ENCODE peak calls at places on chromosomes 4 and X, in four cellular contexts. H is upper lobe of left lung; Z is natural killer cell treated with Interleukin-12 subunit alpha and Interleukin-12 subunit beta and Interleukin-15 and Interleukin-18, amount 100 ng/mL, for 72 hours; B is chondrocyte. J is an unnamed sample.

GRCh38 chr4:45442466-45442865 is 681.4 kb downstream of the GABRG1 start:
- DNase-seq in B (no peak), H (no peak), Z (no peak), J (no peak)

GRCh38 chr4:102684605-102685052 is 76.1 kb downstream of the MANBA start:
- DNase-seq in H (no peak), B (no peak), Z (no peak), J (no peak)

GRCh38 chr4:24979554-24979953 is 51.2 kb downstream of the LGI2 start:
- DNase-seq in Z (no peak), B (no peak), H (peak; percentile 69), J (no peak)

GRCh38 chrX:77743720-77744119 is 42.3 kb downstream of the ATRX start:
- DNase-seq in B (no peak), H (no peak), Z (no peak), J (no peak)

GRCh38 chr4:158169931-158170690 is 2.7 kb downstream of the GASK1B start:
- DNase-seq in B (no peak), H (no peak), Z (no peak), J (no peak)

GRCh38 chrX:154373340-154374306 is 811 bp downstream of the FLNA start:
- DNase-seq in H (peak; percentile 72), Z (no peak), B (no peak), J (peak; percentile 90)

GRCh38 chr4:74320559-74321118 is 12.4 kb downstream of the EPGN start:
- DNase-seq in Z (no peak), B (no peak), H (peak; percentile 72), J (peak; percentile 85)

GRCh38 chr4:119035941-119036737 is 99.5 kb upstream of the MYOZ2 start:
- DNase-seq in H (no peak), Z (no peak), B (no peak), J (no peak)

GRCh38 chr4:185396724-185397402 is at the start of gene ANKRD37:
- DNase-seq in Z (no peak), H (peak; percentile 67), B (no peak), J (peak; percentile 32)

GRCh38 chrX:49840679-49841078 is 11.6 kb downstream of the PAGE4 start:
- DNase-seq in Z (no peak), B (no peak), H (peak; percentile 65), J (peak; percentile 74)

GRCh38 chrX:15447985-15448639 is 45.0 kb downstream of the PIR start:
- DNase-seq in B (no peak), Z (no peak), H (no peak), J (no peak)

GRCh38 chr4:40190880-40191815 is 5.7 kb upstream of the RHOH start:
- DNase-seq in H (no peak), Z (no peak), B (no peak), J (no peak)

GRCh38 chrX:118976599-118977340 is 2.4 kb downstream of the LONRF3 start:
- DNase-seq in H (peak; percentile 58), B (no peak), Z (peak; percentile 65), J (peak; percentile 79)

GRCh38 chrX:50147972-50148371 is 52.8 kb downstream of the AKAP4 start:
- DNase-seq in H (no peak), Z (no peak), B (no peak), J (no peak)

GRCh38 chr4:76430519-76431388 is 4.3 kb upstream of the SHROOM3 start:
- DNase-seq in Z (no peak), B (no peak), H (no peak), J (peak; percentile 15)

GRCh38 chrX:114924846-114925245 is 92.6 kb downstream of the IL13RA2 start:
- DNase-seq in H (no peak), B (no peak), Z (no peak), J (no peak)